ENCODE peak calls at places on chromosome 14, in nine cellular contexts. F is Peyer's patch, Z is NT2/D1, K is A549, A is fibroblast of lung, T is MM.1S, N is right cardiac atrium, V is H9, R is endodermal cell. D is an unnamed sample. For H3K9me3, the result is how much of the 10 kb centered on the place peaks cover.

GRCh38 chr14:72443256-72443655 is 450.6 kb downstream of the DPF3 start:
- DNase-seq in F (no peak), Z (no peak), K (no peak), A (no peak), T (no peak), N (no peak), V (no peak), R (no peak), D (no peak)

GRCh38 chr14:32400480-32400879 is 71.4 kb downstream of the AKAP6 start:
- DNase-seq in F (no peak), Z (no peak), K (no peak), A (no peak), T (no peak), N (no peak), V (no peak), R (no peak), D (no peak)

GRCh38 chr14:99217556-99217955 is 54.4 kb downstream of the BCL11B start:
- DNase-seq in F (no peak), Z (no peak), K (no peak), A (no peak), T (no peak), N (no peak), V (no peak), R (no peak), D (no peak)

GRCh38 chr14:61472801-61473376 is 151.5 kb downstream of the PRKCH start:
- DNase-seq in F (peak), Z (no peak), K (no peak), A (peak), T (no peak), N (no peak), V (no peak), R (peak), D (peak)

GRCh38 chr14:65356327-65356836 is 56.1 kb upstream of the FUT8 start:
- DNase-seq in F (peak), Z (no peak), K (peak), A (peak), T (peak), N (no peak), V (peak), R (peak), D (peak)

GRCh38 chr14:101823511-101824120 is 62.1 kb downstream of the PPP2R5C start:
- DNase-seq in F (peak), Z (no peak), K (no peak), A (no peak), T (no peak), N (no peak), V (no peak), R (no peak), D (peak)

GRCh38 chr14:71856199-71856919 is 75.9 kb upstream of the RGS6 start:
- DNase-seq in F (no peak), Z (no peak), K (no peak), A (no peak), T (peak), N (no peak), V (no peak), R (no peak), D (peak)

GRCh38 chr14:103623883-103624482 is 5.0 kb upstream of the KLC1 start:
- DNase-seq in F (no peak), Z (no peak), K (no peak), A (no peak), T (no peak), N (peak), V (no peak), R (no peak), D (peak)

GRCh38 chr14:59481407-59482119 is 2.6 kb downstream of the L3HYPDH start:
- DNase-seq in F (no peak), Z (no peak), K (peak), A (peak), T (no peak), N (no peak), V (no peak), R (no peak), D (no peak)

GRCh38 chr14:24673534-24674203 is 39.7 kb upstream of the GZMB start:
- DNase-seq in F (peak), Z (no peak), K (no peak), A (no peak), T (peak), N (no peak), V (no peak), R (peak), D (peak)

GRCh38 chr14:50999726-51000125 is 55.4 kb upstream of the PYGL start:
- DNase-seq in F (no peak), Z (no peak), K (peak), A (no peak), T (no peak), N (no peak), V (no peak), R (no peak), D (no peak)

GRCh38 chr14:37591311-37591940 is 3.6 kb downstream of the FOXA1 start:
- DNase-seq in F (peak), Z (no peak), K (peak), A (no peak), T (no peak), N (no peak), V (peak), R (peak), D (no peak)

GRCh38 chr14:101557811-101558738 is 3.2 kb upstream of the DIO3 start:
- DNase-seq in F (no peak), Z (no peak), K (peak), A (peak), T (no peak), N (peak), V (no peak), R (peak), D (no peak)

GRCh38 chr14:22847661-22848341 is 11.4 kb downstream of the MMP14 start:
- DNase-seq in F (no peak), Z (no peak), K (no peak), A (peak), T (no peak), N (no peak), V (no peak), R (peak), D (no peak)

GRCh38 chr14:39247256-39247655 is 13.5 kb downstream of the MIA2 start:
- DNase-seq in F (no peak), Z (no peak), K (no peak), A (peak), T (no peak), N (no peak), V (no peak), R (no peak), D (no peak)

GRCh38 chr14:71620401-71620800 is 311.8 kb upstream of the RGS6 start:
- DNase-seq in F (no peak), Z (no peak), K (no peak), A (no peak), T (no peak), N (no peak), V (no peak), R (no peak), D (no peak)

GRCh38 chr14:100129161-100129589 is 30.3 kb downstream of the DEGS2 start:
- DNase-seq in F (no peak), Z (no peak), K (no peak), A (peak), T (no peak), N (no peak), V (no peak), R (no peak), D (no peak)

GRCh38 chr14:55864890-55865655 is 253.1 kb upstream of the PELI2 start:
- DNase-seq in F (no peak), Z (peak), K (no peak), A (no peak), T (peak), N (no peak), V (peak), R (peak), D (peak)

GRCh38 chr14:99452968-99453367 is 27.7 kb downstream of the SETD3 start:
- DNase-seq in F (no peak), Z (no peak), K (no peak), A (peak), T (no peak), N (no peak), V (no peak), R (no peak), D (no peak)

GRCh38 chr14:69325646-69326265 is 65.8 kb downstream of the GALNT16 start:
- DNase-seq in F (peak), Z (no peak), K (no peak), A (no peak), T (no peak), N (no peak), V (no peak), R (peak), D (no peak)

GRCh38 chr14:68255697-68256178 is 436.2 kb downstream of the RAD51B start:
- DNase-seq in F (no peak), Z (no peak), K (no peak), A (peak), T (no peak), N (no peak), V (no peak), R (no peak), D (no peak)

GRCh38 chr14:92627707-92628215 is 114.2 kb downstream of the RIN3 start:
- DNase-seq in F (no peak), Z (no peak), K (no peak), A (no peak), T (no peak), N (no peak), V (peak), R (peak), D (no peak)

GRCh38 chr14:102591372-102591943 is 991 bp upstream of the RCOR1 start:
- DNase-seq in F (peak), Z (no peak), K (peak), A (peak), T (no peak), N (peak), V (no peak), R (peak), D (peak)

GRCh38 chr14:105247715-105248367 is 492 bp upstream of the BTBD6 start:
- DNase-seq in F (no peak), Z (no peak), K (no peak), A (no peak), T (no peak), N (no peak), V (no peak), R (no peak), D (no peak)

GRCh38 chr14:60655114-60655897 is 6.0 kb upstream of the SIX1 start:
- DNase-seq in F (no peak), Z (no peak), K (no peak), A (no peak), T (no peak), N (no peak), V (peak), R (peak), D (no peak)

GRCh38 chr14:95138876-95139275 is 18.5 kb downstream of the DICER1 start:
- DNase-seq in F (no peak), Z (no peak), K (no peak), A (no peak), T (no peak), N (no peak), V (no peak), R (no peak), D (no peak)

GRCh38 chr14:22305563-22306127 is 283.4 kb downstream of the DAD1 start:
- DNase-seq in F (no peak), Z (no peak), K (no peak), A (no peak), T (no peak), N (no peak), V (no peak), R (no peak), D (peak)

GRCh38 chr14:64812412-64812811 is 67.3 kb downstream of the SPTB start:
- DNase-seq in F (peak), Z (no peak), K (no peak), A (no peak), T (peak), N (no peak), V (peak), R (peak), D (peak)

GRCh38 chr14:104445832-104446381 is 133.7 kb upstream of the C14orf180 start:
- DNase-seq in F (peak), Z (no peak), K (no peak), A (no peak), T (no peak), N (no peak), V (peak), R (peak), D (no peak)

GRCh38 chr14:95623195-95623594 is 63.0 kb upstream of the TCL1B start:
- DNase-seq in F (no peak), Z (no peak), K (no peak), A (no peak), T (no peak), N (no peak), V (no peak), R (no peak), D (no peak)

GRCh38 chr14:32846821-32847220 is 91.9 kb upstream of the NPAS3 start:
- DNase-seq in F (no peak), Z (no peak), K (no peak), A (no peak), T (no peak), N (no peak), V (no peak), R (no peak), D (no peak)

GRCh38 chr14:65850429-65851145 is 438.1 kb downstream of the FUT8 start:
- DNase-seq in F (peak), Z (no peak), K (no peak), A (no peak), T (peak), N (no peak), V (no peak), R (peak), D (no peak)

GRCh38 chr14:54747616-54748015 is 155.0 kb downstream of the GCH1 start:
- DNase-seq in F (no peak), Z (no peak), K (no peak), A (no peak), T (no peak), N (no peak), V (no peak), R (no peak), D (no peak)

GRCh38 chr14:23620177-23620702 is 15.9 kb upstream of the DHRS2 start:
- DNase-seq in F (no peak), Z (no peak), K (no peak), A (no peak), T (no peak), N (no peak), V (no peak), R (no peak), D (no peak)

GRCh38 chr14:64763801-64764511 is 59.7 kb downstream of the PLEKHG3 start:
- DNase-seq in F (no peak), Z (no peak), K (peak), A (peak), T (no peak), N (no peak), V (no peak), R (peak), D (no peak)

GRCh38 chr14:64218344-64219240 is 75.6 kb downstream of the ESR2 start:
- DNase-seq in F (peak), Z (no peak), K (no peak), A (no peak), T (no peak), N (no peak), V (no peak), R (no peak), D (no peak)

GRCh38 chr14:42490536-42490935 is 883.9 kb downstream of the LRFN5 start:
- DNase-seq in F (no peak), Z (no peak), K (no peak), A (peak), T (no peak), N (no peak), V (no peak), R (no peak), D (no peak)

GRCh38 chr14:68594737-68595380 is 198.0 kb downstream of the ZFP36L1 start:
- DNase-seq in F (no peak), Z (no peak), K (no peak), A (no peak), T (no peak), N (no peak), V (no peak), R (no peak), D (no peak)

GRCh38 chr14:104650057-104650980 is 39.1 kb upstream of the INF2 start:
- DNase-seq in F (peak), Z (peak), K (peak), A (peak), T (no peak), N (peak), V (peak), R (peak), D (peak)

GRCh38 chr14:103362780-103363179 is 22.4 kb upstream of the MARK3 start:
- DNase-seq in F (no peak), Z (no peak), K (peak), A (peak), T (no peak), N (no peak), V (no peak), R (no peak), D (peak)

GRCh38 chr14:106347291-106347778 is 821.0 kb downstream of the TMEM121 start:
- DNase-seq in F (no peak), Z (no peak), K (no peak), A (no peak), T (peak), N (no peak), V (no peak), R (no peak), D (no peak)
- H3K9me3 ChIP-seq in F (under half), Z (under half), K (under half), A (under half), T (under half), N (under half), V (half or more), R (under half), D (under half)

DNA sequence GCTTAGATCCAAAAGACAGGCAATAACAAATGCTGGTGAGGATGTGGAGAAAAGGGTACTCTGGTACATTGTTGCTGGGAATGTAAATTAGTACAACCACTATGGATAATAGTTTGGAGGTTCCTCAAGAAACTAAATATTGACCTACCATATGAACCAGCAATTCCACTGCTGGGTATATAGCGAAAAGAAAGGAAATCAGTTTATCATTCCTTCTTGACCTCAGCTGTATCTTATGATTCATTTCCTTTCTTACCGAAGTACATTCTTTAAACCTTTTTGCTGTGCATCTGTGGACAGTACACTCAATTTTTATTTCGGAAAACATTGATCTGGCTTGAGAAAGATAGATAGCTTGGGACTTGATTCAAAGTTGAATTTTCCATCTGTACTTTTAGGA is 183.2 kb upstream of the LRFN5 start:
- DNase-seq in F (no peak), Z (no peak), K (no peak), A (no peak), T (no peak), N (no peak), V (no peak), R (no peak), D (no peak)
- H3K9me3 ChIP-seq in F (under half), Z (under half), K (under half), A (under half), T (under half), N (under half), V (under half), R (under half), D (under half)

DNA sequence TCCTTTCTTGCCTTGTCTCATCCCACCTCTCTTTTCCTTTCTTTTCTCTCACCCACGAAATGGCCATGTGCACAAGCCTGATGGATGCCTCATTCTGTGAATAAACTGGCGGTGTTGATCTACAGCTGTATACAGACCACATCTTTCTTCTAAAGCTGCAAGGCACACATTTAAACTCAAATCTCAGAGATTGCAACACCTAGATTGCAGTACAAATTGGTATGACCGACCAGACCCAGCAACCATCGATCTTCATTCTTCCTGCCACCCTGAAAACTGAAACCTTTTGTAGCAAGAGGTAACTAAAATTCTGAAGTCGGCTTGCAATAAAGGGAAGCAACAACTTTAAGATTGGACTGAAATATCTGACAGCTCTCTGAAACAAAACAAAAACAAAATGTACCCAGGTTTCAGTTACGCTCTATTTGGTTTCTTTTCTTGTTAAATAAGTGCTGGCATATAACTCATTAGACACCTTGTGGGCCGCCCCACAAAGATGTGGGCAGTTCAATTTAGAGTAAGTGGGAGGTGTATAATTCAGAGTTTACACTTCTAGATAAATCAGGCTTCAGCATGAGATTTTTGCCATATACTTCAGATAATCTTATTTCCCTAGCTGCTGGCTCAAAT is 390.0 kb upstream of the NOVA1 start:
- DNase-seq in F (no peak), Z (no peak), K (no peak), A (no peak), T (peak), N (no peak), V (no peak), R (no peak), D (no peak)
- H3K9me3 ChIP-seq in F (under half), Z (under half), K (under half), A (under half), T (under half), N (under half), V (under half), R (under half), D (under half)

GRCh38 chr14:53168786-53169185 is 15.7 kb upstream of the DDHD1 start:
- DNase-seq in F (no peak), Z (no peak), K (no peak), A (no peak), T (no peak), N (no peak), V (no peak), R (no peak), D (no peak)

GRCh38 chr14:53161758-53162512 is 8.8 kb upstream of the DDHD1 start:
- DNase-seq in F (no peak), Z (no peak), K (no peak), A (no peak), T (no peak), N (no peak), V (no peak), R (no peak), D (no peak)

GRCh38 chr14:53167602-53168328 is 14.6 kb upstream of the DDHD1 start:
- DNase-seq in F (no peak), Z (no peak), K (no peak), A (peak), T (no peak), N (no peak), V (no peak), R (no peak), D (no peak)
- H3K9me3 ChIP-seq in F (under half), Z (under half), K (under half), A (under half), T (under half), N (under half), V (under half), R (under half), D (under half)